ENCODE peak calls at places on chromosomes 12 and 14, in four cellular contexts. I, Z, Q and F are unnamed samples.

GRCh38 chr12:23399402-23399933 is 550.0 kb downstream of the SOX5 start:
- DNase-seq in I (no peak), Z (no peak), Q (no peak), F (no peak)

GRCh38 chr12:59329457-59329856 is 266.4 kb upstream of the SLC16A7 start:
- DNase-seq in I (no peak), Z (no peak), Q (no peak), F (no peak)

GRCh38 chr14:49173765-49174373 is 412.3 kb downstream of the RPS29 start:
- DNase-seq in I (peak; percentile 12), Z (no peak), Q (no peak), F (peak; percentile 89)

GRCh38 chr12:128402481-128402880 is 135.5 kb downstream of the TMEM132C start:
- DNase-seq in I (no peak), Z (no peak), Q (no peak), F (no peak)

GRCh38 chr14:51295666-51296263 is 55.7 kb downstream of the TMX1 start:
- DNase-seq in I (no peak), Z (no peak), Q (no peak), F (no peak)

GRCh38 chr14:100619382-100620305 is 32.4 kb upstream of the BEGAIN start:
- DNase-seq in I (no peak), Z (no peak), Q (no peak), F (no peak)

GRCh38 chr12:23139026-23139425 is 514.1 kb downstream of the ETNK1 start:
- DNase-seq in I (no peak), Z (no peak), Q (no peak), F (no peak)

GRCh38 chr14:75083271-75083670 is 13.8 kb downstream of the ZC2HC1C start:
- DNase-seq in I (no peak), Z (no peak), Q (no peak), F (no peak)

GRCh38 chr12:80954857-80955520 is 17.3 kb upstream of the LIN7A start:
- DNase-seq in I (no peak), Z (no peak), Q (no peak), F (no peak)

GRCh38 chr14:83071888-83072501 is 1538.3 kb upstream of the SEL1L start:
- DNase-seq in I (no peak), Z (no peak), Q (no peak), F (no peak)

GRCh38 chr14:100800041-100800440 is 25.9 kb upstream of the MEG3 start:
- DNase-seq in I (no peak), Z (no peak), Q (no peak), F (no peak)

GRCh38 chr12:65170245-65170881 is 980 bp downstream of the LEMD3 start:
- DNase-seq in I (peak; percentile 83), Z (peak; percentile 43), Q (peak; percentile 88), F (peak; percentile 62)

GRCh38 chr12:113070117-113070906 is 13.8 kb downstream of the DTX1 start:
- DNase-seq in I (no peak), Z (peak; percentile 28), Q (no peak), F (no peak)

GRCh38 chr14:81676879-81677278 is 143.2 kb upstream of the SEL1L start:
- DNase-seq in I (no peak), Z (no peak), Q (no peak), F (no peak)

GRCh38 chr12:29751676-29752075 is 32.1 kb downstream of the TMTC1 start:
- DNase-seq in I (no peak), Z (no peak), Q (no peak), F (no peak)

GRCh38 chr12:17588968-17589367 is 501.0 kb downstream of the RERGL start:
- DNase-seq in I (no peak), Z (no peak), Q (no peak), F (no peak)

GRCh38 chr12:5027436-5027835 is 16.2 kb upstream of the KCNA5 start:
- DNase-seq in I (no peak), Z (no peak), Q (no peak), F (no peak)

GRCh38 chr12:48045965-48046364 is 41.7 kb upstream of the COL2A1 start:
- DNase-seq in I (no peak), Z (no peak), Q (no peak), F (no peak)

GRCh38 chr12:57740656-57741412 is 2.3 kb upstream of the AGAP2 start:
- DNase-seq in I (no peak), Z (no peak), Q (no peak), F (no peak)

GRCh38 chr14:68510201-68510600 is 282.7 kb downstream of the ZFP36L1 start:
- DNase-seq in I (no peak), Z (peak; percentile 97), Q (peak; percentile 76), F (no peak)

GRCh38 chr12:66217342-66217929 is 28.4 kb downstream of the IRAK3 start:
- DNase-seq in I (no peak), Z (no peak), Q (no peak), F (no peak)

GRCh38 chr12:72203764-72204335 is 68.3 kb upstream of the TRHDE start:
- DNase-seq in I (no peak), Z (no peak), Q (no peak), F (no peak)

GRCh38 chr14:74608959-74609611 is 3.0 kb downstream of the LTBP2 start:
- DNase-seq in I (peak; percentile 43), Z (peak; percentile 89), Q (peak; percentile 81), F (peak; percentile 95)

GRCh38 chr14:39469094-39469710 is 37.0 kb upstream of the FBXO33 start:
- DNase-seq in I (no peak), Z (no peak), Q (no peak), F (no peak)

GRCh38 chr12:90978117-90978770 is 23.3 kb upstream of the CCER1 start:
- DNase-seq in I (peak; percentile 14), Z (no peak), Q (no peak), F (no peak)

GRCh38 chr12:121579190-121579791 is 1.5 kb downstream of the KDM2B start:
- DNase-seq in I (peak; percentile 52), Z (peak; percentile 47), Q (peak; percentile 70), F (peak; percentile 36)

GRCh38 chr14:98886982-98887381 is 385.0 kb downstream of the BCL11B start:
- DNase-seq in I (no peak), Z (no peak), Q (no peak), F (no peak)

GRCh38 chr12:96396914-96397313 is 3.3 kb downstream of the CDK17 start:
- DNase-seq in I (no peak), Z (no peak), Q (no peak), F (no peak)

GRCh38 chr14:91280129-91280528 is 35.6 kb upstream of the GPR68 start:
- DNase-seq in I (no peak), Z (no peak), Q (no peak), F (no peak)

GRCh38 chr14:73162271-73162670 is 26.0 kb downstream of the PSEN1 start:
- DNase-seq in I (no peak), Z (no peak), Q (no peak), F (no peak)

GRCh38 chr12:28771961-28772360 is 377.1 kb upstream of the FAR2 start:
- DNase-seq in I (no peak), Z (no peak), Q (no peak), F (no peak)

GRCh38 chr14:96263347-96264199 is 7.6 kb downstream of the BDKRB1 start:
- DNase-seq in I (no peak), Z (no peak), Q (no peak), F (no peak)

GRCh38 chr14:68692916-68693771 is 99.7 kb downstream of the ZFP36L1 start:
- DNase-seq in I (no peak), Z (peak; percentile 51), Q (no peak), F (no peak)

GRCh38 chr12:46214668-46215429 is 54.0 kb downstream of the SLC38A1 start:
- DNase-seq in I (no peak), Z (no peak), Q (no peak), F (peak; percentile 57)

GRCh38 chr12:32486158-32486557 is 86.8 kb downstream of the FGD4 start:
- DNase-seq in I (no peak), Z (no peak), Q (no peak), F (no peak)

DNA sequence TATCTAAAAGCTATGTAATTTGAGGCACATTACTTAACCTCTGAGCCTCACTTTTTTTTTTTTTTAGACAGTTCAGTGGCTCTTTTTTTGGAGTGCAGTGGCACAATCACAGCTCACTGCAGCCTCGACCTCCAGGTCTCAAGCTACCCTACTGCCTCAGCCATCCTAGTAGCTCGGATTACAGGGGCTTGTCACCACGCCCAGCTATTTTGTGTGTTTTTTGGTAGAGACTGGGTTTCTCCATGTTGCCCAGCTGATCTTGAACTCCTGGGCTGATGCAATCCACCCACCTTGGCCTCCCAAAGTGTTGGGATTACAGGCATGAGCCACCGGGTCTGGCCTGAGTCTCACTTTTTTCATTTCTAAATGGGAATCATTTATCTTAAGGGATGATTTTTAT is 192.0 kb upstream of the PDZRN4 start:
- DNase-seq in I (no peak), Z (no peak), Q (no peak), F (no peak)
- TF ChIP-seq POLR2A in I (no peak), Z (no peak), Q (no peak), F (no peak)

GRCh38 chr14:32244404-32244803 is 41.3 kb upstream of the RNU6-8 start:
- DNase-seq in I (no peak), Z (no peak), Q (no peak), F (no peak)
- TF ChIP-seq CTCF in I (peak; percentile 42), Z (no peak), Q (peak; percentile 29), F (no peak)

GRCh38 chr14:105398044-105398725 is at the start of gene TEX22:
- DNase-seq in I (peak; percentile 90), Z (peak; percentile 89), Q (peak; percentile 96), F (peak; percentile 87)
- TF ChIP-seq POLR2A in I (peak; percentile 68), Z (peak; percentile 76), Q (no peak), F (no peak)

GRCh38 chr14:31418440-31418839 is 1.9 kb downstream of the HEATR5A start:
- DNase-seq in I (no peak), Z (no peak), Q (no peak), F (no peak)

GRCh38 chr14:31419179-31420012 is 954 bp downstream of the HEATR5A start:
- DNase-seq in I (no peak), Z (no peak), Q (no peak), F (no peak)

GRCh38 chr14:31421200-31421599 is 850 bp upstream of the HEATR5A start:
- DNase-seq in I (no peak), Z (no peak), Q (no peak), F (no peak)

GRCh38 chr14:31420013-31420318 is 384 bp downstream of the HEATR5A start:
- DNase-seq in I (peak; percentile 61), Z (no peak), Q (peak; percentile 84), F (peak; percentile 68)

DNA sequence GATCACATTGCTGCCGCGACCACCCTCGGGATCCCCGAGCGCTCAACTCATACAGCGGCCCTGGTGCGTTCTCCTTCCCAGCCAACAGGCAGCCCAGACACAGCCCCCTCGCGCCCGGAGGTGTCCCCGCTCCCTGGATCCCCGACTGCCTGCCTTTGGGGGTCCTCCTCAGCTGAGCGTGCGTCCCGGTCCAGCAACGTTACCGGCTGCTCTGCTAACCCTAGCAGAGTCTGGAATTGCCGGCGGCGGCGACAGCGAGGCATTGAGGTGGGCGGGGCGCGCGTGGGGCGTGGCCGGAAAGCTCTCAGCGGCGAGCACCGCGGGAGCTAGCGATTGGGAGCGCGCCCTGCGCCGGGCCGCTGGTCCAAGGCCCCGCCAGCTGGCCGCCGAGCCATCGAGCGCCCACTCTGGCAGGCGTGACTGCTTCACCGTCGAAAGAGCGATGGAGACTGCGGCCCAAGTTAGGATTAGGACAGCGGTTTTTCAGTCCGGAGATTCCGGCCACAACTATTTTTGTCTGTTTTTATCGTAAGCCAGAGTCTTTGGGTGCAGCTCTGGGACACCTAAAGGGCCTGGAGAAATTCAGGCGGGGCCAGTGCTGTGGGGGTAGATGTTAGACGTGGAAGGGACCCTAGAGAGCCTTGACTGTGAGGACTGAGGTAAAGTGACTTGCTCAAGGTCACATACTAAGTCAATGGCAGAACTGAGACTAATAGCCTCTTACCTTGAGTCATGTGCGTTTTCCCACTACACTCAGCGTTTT is at the start of gene HEATR5A:
- DNase-seq in I (peak; percentile 88), Z (peak; percentile 92), Q (peak; percentile 98), F (peak; percentile 95)
- TF ChIP-seq CTCF in I (peak; percentile 7), Z (peak; percentile 52), Q (peak; percentile 49), F (no peak)